ENCODE peak calls at places on chromosomes 3 and 15, in nine cellular contexts. H, D, S, A, V, T, X, N and Y are unnamed samples.

GRCh38 chr3:50297384-50297775 is 1.8 kb downstream of the HYAL3 start:
- DNase-seq in H (no peak), D (no peak), S (no peak), A (no peak), V (no peak), T (no peak), X (no peak), N (no peak), Y (no peak)

GRCh38 chr15:40594429-40594836 is 384 bp downstream of the KNL1 start:
- DNase-seq in H (peak; percentile 65), D (no peak), S (peak; percentile 29), A (no peak), V (peak; percentile 32), T (no peak), X (peak; percentile 76), N (peak; percentile 69), Y (peak; percentile 79)

GRCh38 chr3:31453430-31453829 is 79.3 kb upstream of the STT3B start:
- DNase-seq in H (no peak), D (no peak), S (no peak), A (no peak), V (no peak), T (no peak), X (no peak), N (no peak), Y (no peak)

GRCh38 chr3:157174265-157174615 is 14.3 kb upstream of the CCNL1 start:
- DNase-seq in H (no peak), D (no peak), S (no peak), A (no peak), V (no peak), T (peak; percentile 24), X (peak; percentile 41), N (no peak), Y (peak; percentile 41)

GRCh38 chr3:179189764-179190163 is 41.6 kb downstream of the PIK3CA start:
- DNase-seq in H (peak; percentile 77), D (no peak), S (no peak), A (no peak), V (peak; percentile 94), T (no peak), X (no peak), N (peak; percentile 43), Y (no peak)

GRCh38 chr3:170867143-170867542 is 2.9 kb downstream of the RPL22L1 start:
- DNase-seq in H (peak; percentile 13), D (no peak), S (no peak), A (no peak), V (no peak), T (no peak), X (no peak), N (peak; percentile 41), Y (no peak)

GRCh38 chr3:65130782-65131181 is 443.0 kb upstream of the ADAMTS9 start:
- DNase-seq in H (peak; percentile 11), D (no peak), S (no peak), A (no peak), V (peak; percentile 11), T (no peak), X (no peak), N (no peak), Y (no peak)

GRCh38 chr3:137020888-137021287 is 63.1 kb downstream of the IL20RB start:
- DNase-seq in H (no peak), D (no peak), S (no peak), A (no peak), V (no peak), T (no peak), X (no peak), N (no peak), Y (no peak)

GRCh38 chr3:159919873-159920272 is 68.8 kb upstream of the IL12A start:
- DNase-seq in H (peak; percentile 70), D (no peak), S (no peak), A (no peak), V (peak; percentile 70), T (no peak), X (no peak), N (peak; percentile 59), Y (no peak)